ENCODE peak calls at places on chromosomes 16 and 17, in four cellular contexts. X, Z, E and P are unnamed samples.

GRCh38 chr16:4696905-4697866 is 3.8 kb downstream of the NUDT16L1 start:
- DNase-seq in Z (no peak), X (no peak), E (no peak), P (no peak)

GRCh38 chr16:74073471-74073870 is 223.1 kb upstream of the PSMD7 start:
- DNase-seq in X (no peak), Z (no peak), E (no peak), P (no peak)

GRCh38 chr16:13931845-13932244 is 11.9 kb downstream of the ERCC4 start:
- DNase-seq in Z (no peak), X (no peak), E (no peak), P (no peak)

GRCh38 chr17:81398855-81399451 is 3.7 kb downstream of the BAHCC1 start:
- DNase-seq in X (peak; percentile 39), Z (no peak), E (no peak), P (no peak)

GRCh38 chr16:58862334-58863024 is 128.4 kb upstream of the GOT2 start:
- DNase-seq in X (no peak), Z (no peak), E (no peak), P (no peak)

GRCh38 chr17:27295945-27296344 is 2.0 kb downstream of the WSB1 start:
- DNase-seq in Z (no peak), X (peak; percentile 50), E (no peak), P (no peak)

GRCh38 chr17:43701318-43701743 is 39.6 kb upstream of the MEOX1 start:
- DNase-seq in Z (no peak), X (no peak), E (peak; percentile 41), P (no peak)

GRCh38 chr17:51487947-51488346 is 227.6 kb downstream of the UTP18 start:
- DNase-seq in X (no peak), E (no peak), Z (no peak), P (no peak)

GRCh38 chr17:68749742-68750562 is 148.8 kb upstream of the FAM20A start:
- DNase-seq in X (no peak), E (no peak), Z (no peak), P (no peak)

GRCh38 chr17:40810505-40810904 is 10.7 kb upstream of the KRT28 start:
- DNase-seq in Z (no peak), E (no peak), X (peak; percentile 58), P (no peak)

GRCh38 chr17:19418312-19418992 is 7.4 kb downstream of the RNF112 start:
- DNase-seq in X (peak; percentile 24), Z (no peak), E (peak; percentile 37), P (no peak)

GRCh38 chr16:3327514-3327913 is 22.2 kb downstream of the ZNF75A start:
- DNase-seq in X (no peak), Z (no peak), E (no peak), P (no peak)
- H3K9me3 ChIP-seq in X (no peaks in the 10 kb centered on the region), Z (no peaks in the 10 kb centered on the region), E (peaks cover 30% of the 10 kb centered on the region), P (no peaks in the 10 kb centered on the region)

GRCh38 chr17:48722924-48723554 is at the start of gene PRAC2:
- DNase-seq in Z (peak; percentile 54), E (no peak), X (no peak), P (no peak)
- H3K27me3 ChIP-seq in Z (peaks cover 100% of the 10 kb centered on the region), E (peaks cover 9% of the 10 kb centered on the region), X (peaks cover 99% of the 10 kb centered on the region), P (peaks cover 8% of the 10 kb centered on the region)

GRCh38 chr16:19238386-19238785 is 47.1 kb upstream of the CLEC19A start:
- DNase-seq in E (no peak), Z (no peak), X (no peak), P (no peak)
- H3K9me3 ChIP-seq in E (peaks cover 10% of the 10 kb centered on the region), Z (no peaks in the 10 kb centered on the region), X (no peaks in the 10 kb centered on the region), P (no peaks in the 10 kb centered on the region)

DNA sequence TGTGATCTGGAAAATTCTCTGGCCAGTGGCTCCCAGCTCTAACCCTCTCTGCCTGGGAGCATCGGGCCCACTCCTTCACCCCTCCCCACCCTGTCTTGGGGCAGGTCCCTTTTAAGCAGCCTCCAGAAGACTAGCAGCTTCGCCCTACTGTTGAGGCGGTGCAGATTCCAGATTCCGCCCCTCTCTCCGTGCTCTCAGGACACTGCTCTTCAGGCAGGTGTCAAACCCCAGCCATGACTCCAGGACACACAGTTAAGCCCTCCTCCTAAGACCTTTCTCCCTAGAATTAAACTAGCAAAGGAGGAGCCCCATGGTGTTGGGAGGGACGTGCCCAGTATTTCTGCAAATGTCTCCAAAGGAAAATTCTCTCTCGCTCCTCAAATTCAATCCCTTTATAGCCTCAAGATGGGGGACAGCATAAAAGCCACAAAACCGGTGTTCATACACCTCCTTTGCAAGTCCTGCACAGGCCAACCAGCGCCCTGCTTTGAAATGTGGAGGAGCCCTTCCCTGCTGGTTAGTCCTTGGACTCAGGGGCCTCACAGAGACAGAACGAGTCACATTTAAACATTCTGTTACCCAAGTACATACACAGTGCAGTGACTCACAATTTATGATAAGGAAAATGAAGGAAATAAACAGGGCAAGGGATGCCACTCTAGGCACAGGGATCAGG is 7.2 kb downstream of the LPO start:
- DNase-seq in E (no peak), X (no peak), Z (no peak), P (no peak)
- H3K27me3 ChIP-seq in E (no peaks in the 10 kb centered on the region), X (peaks cover 39% of the 10 kb centered on the region), Z (peaks cover 47% of the 10 kb centered on the region), P (no peaks in the 10 kb centered on the region)

DNA sequence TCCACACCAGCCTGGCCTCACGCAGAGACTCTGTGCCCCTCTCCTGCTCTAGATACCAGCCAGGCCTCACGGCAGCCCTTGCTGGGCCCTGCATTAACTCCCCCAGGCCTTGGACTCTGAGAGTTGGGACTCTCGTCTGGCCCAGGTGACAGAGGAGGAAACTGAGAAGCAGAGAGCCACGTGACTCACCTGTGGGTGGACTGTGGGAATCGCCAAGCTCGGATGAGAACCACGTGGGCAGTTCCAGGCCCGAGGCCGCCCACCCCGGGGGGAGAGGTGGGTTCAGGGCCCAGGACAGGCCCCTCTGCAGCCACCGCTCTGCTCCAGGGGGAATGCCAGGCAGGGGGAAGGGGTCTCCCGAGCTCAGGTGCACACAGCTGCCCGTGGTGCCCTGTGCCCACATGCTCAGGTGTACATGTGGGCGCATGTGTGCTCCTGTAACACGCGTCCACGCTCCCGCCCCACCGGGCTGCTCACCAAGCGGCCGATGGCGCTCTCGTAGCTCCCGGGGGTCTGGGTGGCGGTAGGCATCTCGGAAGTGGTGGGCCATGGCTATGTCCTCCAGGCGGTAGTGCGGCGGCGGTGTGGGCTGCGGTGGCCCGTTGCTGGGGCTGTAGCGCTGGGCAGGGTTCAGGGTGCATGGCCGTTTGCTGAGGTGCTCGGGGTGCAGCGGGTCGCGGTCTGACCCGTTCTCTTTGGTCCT is 18.3 kb upstream of the PABPN1L start:
- DNase-seq in Z (no peak), E (no peak), X (no peak), P (no peak)
- H3K9me3 ChIP-seq in Z (no peaks in the 10 kb centered on the region), E (no peaks in the 10 kb centered on the region), X (no peaks in the 10 kb centered on the region), P (no peaks in the 10 kb centered on the region)

GRCh38 chr17:78421084-78421533 is 42.7 kb downstream of the PGS1 start:
- DNase-seq in Z (no peak), X (no peak), E (no peak), P (no peak)
- H3K27me3 ChIP-seq in Z (no peaks in the 10 kb centered on the region), X (no peaks in the 10 kb centered on the region), E (no peaks in the 10 kb centered on the region), P (no peaks in the 10 kb centered on the region)

GRCh38 chr17:22268912-22269220 is 576.5 kb downstream of the KCNJ18 start:
- DNase-seq in Z (no peak), E (no peak), X (no peak), P (no peak)
- H3K9me3 ChIP-seq in Z (peaks cover 19% of the 10 kb centered on the region), E (no peaks in the 10 kb centered on the region), X (peaks cover 3% of the 10 kb centered on the region), P (no peaks in the 10 kb centered on the region)

DNA sequence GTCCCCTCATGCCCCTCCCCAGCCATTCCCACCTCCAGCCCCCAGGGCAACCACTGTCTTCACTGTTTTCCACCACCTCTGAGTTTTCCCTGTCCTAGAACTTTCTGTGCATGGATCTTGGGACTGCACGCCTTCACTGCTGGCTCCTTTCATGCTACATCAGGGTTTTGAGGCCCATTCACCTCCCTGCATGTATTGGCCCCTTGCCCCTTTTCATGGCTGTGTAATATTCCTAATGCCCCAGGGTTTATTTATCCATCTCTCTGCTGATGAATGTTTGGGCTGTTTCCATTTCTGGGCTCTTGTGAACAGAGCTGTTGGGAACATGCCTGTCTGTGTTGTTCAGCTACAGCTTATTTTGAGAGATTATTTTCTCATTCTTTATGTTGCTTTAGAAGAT is 205.0 kb downstream of the RBFOX3 start:
- DNase-seq in Z (no peak), E (no peak), X (no peak), P (no peak)
- H3K27me3 ChIP-seq in Z (no peaks in the 10 kb centered on the region), E (peaks cover 3% of the 10 kb centered on the region), X (peaks cover under 1% of the 10 kb centered on the region), P (peaks cover 3% of the 10 kb centered on the region)

DNA sequence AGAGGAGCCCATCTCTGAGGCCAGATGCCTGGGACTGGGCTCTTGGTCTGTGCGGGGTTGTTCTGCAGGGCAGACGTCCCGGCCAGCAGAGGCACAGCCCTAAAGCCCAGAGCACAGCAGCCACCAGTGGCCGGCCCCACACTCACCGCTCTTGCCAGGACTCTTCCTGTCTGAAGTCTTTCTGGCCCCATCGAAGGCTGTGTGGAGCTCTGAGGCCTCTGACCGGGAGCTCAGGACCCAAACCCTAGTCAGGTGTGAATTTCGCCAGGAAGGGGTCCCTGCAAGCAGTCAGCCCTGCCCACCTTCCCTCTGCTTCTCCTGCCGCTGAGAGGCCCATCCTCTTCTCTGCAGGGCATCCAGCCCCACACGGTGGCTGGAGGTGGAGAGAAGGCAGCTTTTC is 10.7 kb downstream of the ACSF3 start:
- DNase-seq in E (no peak), Z (no peak), X (no peak), P (peak; percentile 25)
- H3K9me3 ChIP-seq in E (no peaks in the 10 kb centered on the region), Z (no peaks in the 10 kb centered on the region), X (no peaks in the 10 kb centered on the region), P (no peaks in the 10 kb centered on the region)